ENCODE peak calls at places on chromosomes 6 and 20, in eight cellular contexts. O is left lung, V is HCT116, U is spleen, K is iPS DF 6.9, M is cardiac muscle cell, X is Panc1, N is sigmoid colon. J is an unnamed sample.

GRCh38 chr6:79249136-79249535 is 14.7 kb upstream of the HMGN3 start:
- DNase-seq in K (no peak), N (no peak), V (no peak), O (no peak), X (no peak), U (no peak), M (no peak), J (no peak)

GRCh38 chr6:158010591-158011477 is 29.2 kb downstream of the SYNJ2 start:
- DNase-seq in K (no peak), M (no peak), X (no peak), U (peak; percentile 21), N (peak; percentile 48), O (peak; percentile 26), V (no peak), J (no peak)

GRCh38 chr6:5998236-5998635 is 8.5 kb downstream of the NRN1 start:
- DNase-seq in O (no peak), M (no peak), N (no peak), V (no peak), K (no peak), X (no peak), U (no peak), J (no peak)

GRCh38 chr6:113813207-113813606 is 43.9 kb upstream of the MARCKS start:
- DNase-seq in O (no peak), V (no peak), M (peak; percentile 78), U (no peak), K (no peak), X (no peak), N (no peak), J (no peak)

GRCh38 chr6:129287778-129288177 is 404.8 kb downstream of the LAMA2 start:
- DNase-seq in X (no peak), O (no peak), U (no peak), K (no peak), M (no peak), V (no peak), N (no peak), J (no peak)

GRCh38 chr20:49762940-49763766 is 49.5 kb upstream of the B4GALT5 start:
- DNase-seq in U (no peak), X (no peak), N (no peak), K (no peak), O (no peak), V (no peak), M (no peak), J (no peak)

GRCh38 chr6:7257521-7258230 is 55.3 kb downstream of the SSR1 start:
- DNase-seq in O (peak; percentile 25), N (peak; percentile 43), U (peak; percentile 43), V (no peak), M (no peak), X (no peak), K (no peak), J (no peak)

GRCh38 chr20:5313916-5314315 is 2.8 kb downstream of the PROKR2 start:
- DNase-seq in O (no peak), V (no peak), N (no peak), U (no peak), X (no peak), K (no peak), M (no peak), J (no peak)

GRCh38 chr6:136038531-136038930 is 187.0 kb downstream of the PDE7B start:
- DNase-seq in N (no peak), V (no peak), K (no peak), U (no peak), X (no peak), M (peak; percentile 58), O (no peak), J (no peak)

GRCh38 chr6:130671119-130672104 is 155.8 kb upstream of the SMLR1 start:
- DNase-seq in U (no peak), V (no peak), N (peak; percentile 64), O (no peak), X (no peak), M (peak; percentile 68), K (no peak), J (no peak)

GRCh38 chr6:108589244-108589730 is 28.6 kb downstream of the FOXO3 start:
- DNase-seq in X (peak; percentile 15), N (peak; percentile 96), M (peak; percentile 88), O (peak; percentile 81), U (peak; percentile 81), V (peak; percentile 18), K (peak; percentile 54), J (peak; percentile 71)

GRCh38 chr6:33211666-33212422 is 3.5 kb downstream of the RING1 start:
- DNase-seq in N (no peak), U (peak; percentile 69), V (no peak), O (no peak), K (no peak), X (no peak), M (no peak), J (no peak)

GRCh38 chr6:166567107-166567506 is 19.4 kb downstream of the RAMACL start:
- DNase-seq in V (no peak), K (no peak), U (no peak), M (peak; percentile 95), X (peak; percentile 24), N (no peak), O (no peak), J (no peak)

GRCh38 chr20:58870293-58871014 is 17.9 kb downstream of the GNAS start:
- DNase-seq in N (peak; percentile 84), K (no peak), V (no peak), M (peak; percentile 71), X (peak; percentile 43), U (peak; percentile 84), O (no peak), J (no peak)

GRCh38 chr6:36906539-36906938 is 20.8 kb downstream of the C6orf89 start:
- DNase-seq in O (peak; percentile 77), X (no peak), V (no peak), K (no peak), M (no peak), N (no peak), U (no peak), J (no peak)

GRCh38 chr6:77463881-77464867 is 883 bp upstream of the HTR1B start:
- DNase-seq in O (no peak), M (no peak), U (no peak), N (peak; percentile 50), V (no peak), K (no peak), X (no peak), J (no peak)

GRCh38 chr6:116779569-116780164 is 14.1 kb upstream of the FAM162B start:
- DNase-seq in N (no peak), K (no peak), O (no peak), V (peak; percentile 28), M (peak; percentile 58), U (no peak), X (peak; percentile 10), J (no peak)

GRCh38 chr6:132742495-132742894 is 15.2 kb downstream of the VNN2 start:
- DNase-seq in V (no peak), N (no peak), X (no peak), K (no peak), M (peak; percentile 10), O (no peak), U (no peak), J (no peak)

GRCh38 chr20:50301165-50301564 is 110.5 kb downstream of the CEBPB start:
- DNase-seq in N (no peak), U (no peak), M (no peak), V (no peak), O (no peak), K (no peak), X (no peak), J (no peak)

GRCh38 chr20:5078399-5078958 is 41.3 kb downstream of the PCNA start:
- DNase-seq in V (no peak), M (peak; percentile 48), N (peak; percentile 83), U (peak; percentile 93), X (no peak), K (no peak), O (peak; percentile 89), J (peak; percentile 43)

GRCh38 chr20:33675127-33675954 is 1.1 kb upstream of the NECAB3 start:
- DNase-seq in O (no peak), V (no peak), N (peak; percentile 86), U (no peak), M (peak; percentile 56), K (no peak), X (no peak), J (no peak)

GRCh38 chr20:33674294-33675126 is at the start of gene NECAB3:
- DNase-seq in M (peak; percentile 79), U (peak; percentile 94), O (peak; percentile 83), X (no peak), N (peak; percentile 94), V (no peak), K (no peak), J (peak; percentile 48)

GRCh38 chr20:33676652-33677645 is 2.7 kb upstream of the NECAB3 start:
- DNase-seq in V (no peak), N (no peak), X (no peak), O (no peak), M (no peak), K (no peak), U (no peak), J (no peak)

GRCh38 chr20:33677991-33678431 is 3.8 kb upstream of the NECAB3 start:
- DNase-seq in U (no peak), X (no peak), K (no peak), M (no peak), N (peak; percentile 85), V (no peak), O (no peak), J (no peak)

GRCh38 chr20:33676121-33676520 is 1.9 kb upstream of the NECAB3 start:
- DNase-seq in O (no peak), V (no peak), K (no peak), U (no peak), N (peak; percentile 67), M (no peak), X (no peak), J (no peak)
- H3K4me1 ChIP-seq in O (peaks cover 40% of the 10 kb centered on the region), V (peaks cover 24% of the 10 kb centered on the region), K (peaks cover 5% of the 10 kb centered on the region), U (peaks cover 13% of the 10 kb centered on the region), N (peaks cover 39% of the 10 kb centered on the region), M (peaks cover 27% of the 10 kb centered on the region), X (peaks cover 24% of the 10 kb centered on the region), J (peaks cover 37% of the 10 kb centered on the region)

GRCh38 chr20:17646209-17646717 is 35.8 kb downstream of the RRBP1 start:
- DNase-seq in K (no peak), O (peak; percentile 29), U (peak; percentile 38), V (no peak), X (no peak), M (no peak), N (peak; percentile 65), J (no peak)
- H3K27ac ChIP-seq in K (no peak overlapping the region), O (no peak overlapping the region), U (peak overlapping the region; percentile 13), V (no peak overlapping the region), X (peak overlapping the region; percentile 75), M (peak overlapping the region; percentile 73), N (peak overlapping the region; percentile 49), J (no peak overlapping the region)

DNA sequence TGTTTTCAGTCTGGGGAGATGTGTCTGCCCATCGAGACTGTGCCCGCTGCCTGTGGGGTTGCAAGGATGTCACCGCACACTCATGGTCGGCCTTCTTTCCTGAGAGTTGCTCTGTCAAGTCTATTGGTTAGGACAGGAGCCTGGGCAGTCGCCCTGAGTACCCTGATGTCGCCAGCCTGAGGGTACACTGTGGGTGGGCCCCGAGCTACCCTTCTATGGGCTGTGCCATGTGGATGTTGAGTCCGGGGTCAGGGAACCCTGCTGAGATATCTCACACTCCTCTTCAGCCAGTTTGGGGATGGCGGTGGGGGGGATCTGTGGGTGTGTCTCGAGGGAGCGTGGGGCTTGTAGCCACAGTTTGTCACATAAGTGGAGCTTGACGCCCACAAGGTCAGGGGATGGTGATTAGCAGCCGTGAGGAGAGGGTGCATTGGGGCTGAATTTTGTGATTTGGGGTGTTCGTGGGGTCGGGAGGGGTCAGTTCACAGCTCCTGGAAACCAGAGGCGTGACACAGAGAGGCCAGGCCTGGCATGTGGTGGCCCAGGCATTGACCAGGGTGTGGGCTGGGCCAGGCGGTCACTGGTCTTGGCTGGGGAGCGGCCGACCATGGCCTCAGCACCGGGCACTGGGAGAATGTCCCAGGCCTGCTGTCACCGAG is 1.5 kb upstream of the NPBWR2 start:
- DNase-seq in V (no peak), K (no peak), X (no peak), U (peak; percentile 76), N (peak; percentile 46), O (peak; percentile 11), M (no peak), J (no peak)
- H3K4me1 ChIP-seq in V (no peaks in the 10 kb centered on the region), K (peaks cover 2% of the 10 kb centered on the region), X (no peaks in the 10 kb centered on the region), U (no peaks in the 10 kb centered on the region), N (no peaks in the 10 kb centered on the region), O (no peaks in the 10 kb centered on the region), M (peaks cover 3% of the 10 kb centered on the region), J (no peaks in the 10 kb centered on the region)

GRCh38 chr6:150940951-150941350 is 75.4 kb downstream of the MTHFD1L start:
- DNase-seq in N (no peak), X (no peak), M (no peak), V (no peak), O (no peak), U (peak; percentile 79), K (no peak), J (no peak)
- H3K27ac ChIP-seq in N (peak overlapping the region; percentile 1), X (no peak overlapping the region), M (no peak overlapping the region), V (no peak overlapping the region), O (no peak overlapping the region), U (peak overlapping the region; percentile 51), K (no peak overlapping the region), J (no peak overlapping the region)